ENCODE peak calls at places on chromosomes 11 and 22, in ten cellular contexts. One of them, this sample, is unnamed.

GRCh38 chr22:38034278-38034882 is 22.8 kb upstream of the PICK1 start:
- DNase-seq in HT-29: peak
- DNase-seq in GM12878: peak
- DNase-seq in activated naive CD4-positive, alpha-beta T cell treated with anti-CD3 and anti-CD28 coated beads for 36 hours: no peak
- DNase-seq in NCI-H1092 treated with DMSO at 0.1 percent for 48 hours: no peak
- DNase-seq in hippocampal formation: peak
- DNase-seq in WTC11: peak
- DNase-seq in hypothalamus: peak
- DNase-seq in NCI-H510A: no peak
- DNase-seq in H4: peak
- DNase-seq in this sample: no peak

GRCh38 chr22:39098026-39098425 is 982 bp downstream of the APOBEC3H start:
- DNase-seq in HT-29: no peak
- DNase-seq in GM12878: peak
- DNase-seq in activated naive CD4-positive, alpha-beta T cell treated with anti-CD3 and anti-CD28 coated beads for 36 hours: no peak
- DNase-seq in NCI-H1092 treated with DMSO at 0.1 percent for 48 hours: no peak
- DNase-seq in hippocampal formation: no peak
- DNase-seq in WTC11: peak
- DNase-seq in hypothalamus: no peak
- DNase-seq in NCI-H510A: peak
- DNase-seq in H4: no peak
- DNase-seq in this sample: peak

GRCh38 chr11:197741-198235 is 4.9 kb downstream of the SCGB1C1 start:
- DNase-seq in HT-29: no peak
- DNase-seq in GM12878: no peak
- DNase-seq in activated naive CD4-positive, alpha-beta T cell treated with anti-CD3 and anti-CD28 coated beads for 36 hours: peak
- DNase-seq in NCI-H1092 treated with DMSO at 0.1 percent for 48 hours: no peak
- DNase-seq in hippocampal formation: no peak
- DNase-seq in WTC11: no peak
- DNase-seq in hypothalamus: no peak
- DNase-seq in NCI-H510A: no peak
- DNase-seq in H4: no peak
- DNase-seq in this sample: peak

GRCh38 chr22:28252539-28252938 is 333.5 kb upstream of the PITPNB start:
- DNase-seq in HT-29: no peak
- DNase-seq in GM12878: no peak
- DNase-seq in activated naive CD4-positive, alpha-beta T cell treated with anti-CD3 and anti-CD28 coated beads for 36 hours: no peak
- DNase-seq in NCI-H1092 treated with DMSO at 0.1 percent for 48 hours: no peak
- DNase-seq in hippocampal formation: no peak
- DNase-seq in WTC11: no peak
- DNase-seq in hypothalamus: no peak
- DNase-seq in NCI-H510A: no peak
- DNase-seq in H4: no peak
- DNase-seq in this sample: no peak

GRCh38 chr11:11252403-11252802 is 100.6 kb downstream of the CSNK2A3 start:
- DNase-seq in HT-29: no peak
- DNase-seq in GM12878: no peak
- DNase-seq in activated naive CD4-positive, alpha-beta T cell treated with anti-CD3 and anti-CD28 coated beads for 36 hours: no peak
- DNase-seq in NCI-H1092 treated with DMSO at 0.1 percent for 48 hours: peak
- DNase-seq in hippocampal formation: no peak
- DNase-seq in WTC11: no peak
- DNase-seq in hypothalamus: no peak
- DNase-seq in NCI-H510A: peak
- DNase-seq in H4: no peak
- DNase-seq in this sample: no peak

GRCh38 chr22:43488031-43488892 is 76.4 kb downstream of the MPPED1 start:
- DNase-seq in HT-29: no peak
- DNase-seq in GM12878: no peak
- DNase-seq in activated naive CD4-positive, alpha-beta T cell treated with anti-CD3 and anti-CD28 coated beads for 36 hours: no peak
- DNase-seq in NCI-H1092 treated with DMSO at 0.1 percent for 48 hours: no peak
- DNase-seq in hippocampal formation: no peak
- DNase-seq in WTC11: no peak
- DNase-seq in hypothalamus: no peak
- DNase-seq in NCI-H510A: no peak
- DNase-seq in H4: no peak
- DNase-seq in this sample: no peak

GRCh38 chr11:43644626-43645299 is 35.8 kb upstream of the HSD17B12 start:
- DNase-seq in HT-29: peak
- DNase-seq in GM12878: no peak
- DNase-seq in activated naive CD4-positive, alpha-beta T cell treated with anti-CD3 and anti-CD28 coated beads for 36 hours: peak
- DNase-seq in NCI-H1092 treated with DMSO at 0.1 percent for 48 hours: no peak
- DNase-seq in hippocampal formation: no peak
- DNase-seq in WTC11: no peak
- DNase-seq in hypothalamus: no peak
- DNase-seq in NCI-H510A: no peak
- DNase-seq in H4: no peak
- DNase-seq in this sample: peak

GRCh38 chr11:110077866-110078325 is 15.3 kb upstream of the ZC3H12C start:
- DNase-seq in HT-29: no peak
- DNase-seq in GM12878: peak
- DNase-seq in activated naive CD4-positive, alpha-beta T cell treated with anti-CD3 and anti-CD28 coated beads for 36 hours: peak
- DNase-seq in NCI-H1092 treated with DMSO at 0.1 percent for 48 hours: no peak
- DNase-seq in hippocampal formation: no peak
- DNase-seq in WTC11: no peak
- DNase-seq in hypothalamus: no peak
- DNase-seq in NCI-H510A: no peak
- DNase-seq in H4: no peak
- DNase-seq in this sample: peak

GRCh38 chr11:11476971-11477645 is 124.1 kb upstream of the CSNK2A3 start:
- DNase-seq in HT-29: no peak
- DNase-seq in GM12878: no peak
- DNase-seq in activated naive CD4-positive, alpha-beta T cell treated with anti-CD3 and anti-CD28 coated beads for 36 hours: no peak
- DNase-seq in NCI-H1092 treated with DMSO at 0.1 percent for 48 hours: no peak
- DNase-seq in hippocampal formation: peak
- DNase-seq in WTC11: no peak
- DNase-seq in hypothalamus: peak
- DNase-seq in NCI-H510A: no peak
- DNase-seq in H4: no peak
- DNase-seq in this sample: no peak

GRCh38 chr11:76201672-76202412 is 4.5 kb downstream of the WNT11 start:
- DNase-seq in HT-29: peak
- DNase-seq in GM12878: no peak
- DNase-seq in activated naive CD4-positive, alpha-beta T cell treated with anti-CD3 and anti-CD28 coated beads for 36 hours: no peak
- DNase-seq in NCI-H1092 treated with DMSO at 0.1 percent for 48 hours: no peak
- DNase-seq in hippocampal formation: no peak
- DNase-seq in WTC11: no peak
- DNase-seq in hypothalamus: no peak
- DNase-seq in NCI-H510A: no peak
- DNase-seq in H4: no peak
- DNase-seq in this sample: no peak

GRCh38 chr22:46758867-46759290 is 3.6 kb upstream of the TBC1D22A start:
- DNase-seq in HT-29: peak
- DNase-seq in GM12878: no peak
- DNase-seq in activated naive CD4-positive, alpha-beta T cell treated with anti-CD3 and anti-CD28 coated beads for 36 hours: peak
- DNase-seq in NCI-H1092 treated with DMSO at 0.1 percent for 48 hours: no peak
- DNase-seq in hippocampal formation: peak
- DNase-seq in WTC11: peak
- DNase-seq in hypothalamus: no peak
- DNase-seq in NCI-H510A: no peak
- DNase-seq in H4: peak
- DNase-seq in this sample: peak

GRCh38 chr22:24120029-24120428 is 61.3 kb upstream of the SUSD2 start:
- DNase-seq in HT-29: no peak
- DNase-seq in GM12878: no peak
- DNase-seq in activated naive CD4-positive, alpha-beta T cell treated with anti-CD3 and anti-CD28 coated beads for 36 hours: no peak
- DNase-seq in NCI-H1092 treated with DMSO at 0.1 percent for 48 hours: no peak
- DNase-seq in hippocampal formation: no peak
- DNase-seq in WTC11: no peak
- DNase-seq in hypothalamus: no peak
- DNase-seq in NCI-H510A: no peak
- DNase-seq in H4: no peak
- DNase-seq in this sample: no peak

GRCh38 chr22:38164578-38164953 is 17.1 kb downstream of the PLA2G6 start:
- DNase-seq in HT-29: no peak
- DNase-seq in GM12878: no peak
- DNase-seq in activated naive CD4-positive, alpha-beta T cell treated with anti-CD3 and anti-CD28 coated beads for 36 hours: no peak
- DNase-seq in NCI-H1092 treated with DMSO at 0.1 percent for 48 hours: no peak
- DNase-seq in hippocampal formation: no peak
- DNase-seq in WTC11: no peak
- DNase-seq in hypothalamus: no peak
- DNase-seq in NCI-H510A: no peak
- DNase-seq in H4: no peak
- DNase-seq in this sample: no peak

GRCh38 chr11:33542921-33543320 is 157.7 kb downstream of the C11orf91 start:
- DNase-seq in HT-29: peak
- DNase-seq in GM12878: no peak
- DNase-seq in activated naive CD4-positive, alpha-beta T cell treated with anti-CD3 and anti-CD28 coated beads for 36 hours: peak
- DNase-seq in NCI-H1092 treated with DMSO at 0.1 percent for 48 hours: peak
- DNase-seq in hippocampal formation: no peak
- DNase-seq in WTC11: peak
- DNase-seq in hypothalamus: no peak
- DNase-seq in NCI-H510A: no peak
- DNase-seq in H4: peak
- DNase-seq in this sample: peak

GRCh38 chr11:94885133-94885532 is 88.2 kb downstream of the CWC15 start:
- DNase-seq in HT-29: no peak
- DNase-seq in GM12878: peak
- DNase-seq in activated naive CD4-positive, alpha-beta T cell treated with anti-CD3 and anti-CD28 coated beads for 36 hours: no peak
- DNase-seq in NCI-H1092 treated with DMSO at 0.1 percent for 48 hours: no peak
- DNase-seq in hippocampal formation: no peak
- DNase-seq in WTC11: no peak
- DNase-seq in hypothalamus: no peak
- DNase-seq in NCI-H510A: no peak
- DNase-seq in H4: peak
- DNase-seq in this sample: no peak

GRCh38 chr11:33211153-33211552 is 46.0 kb upstream of the HIPK3 start:
- DNase-seq in HT-29: no peak
- DNase-seq in GM12878: no peak
- DNase-seq in activated naive CD4-positive, alpha-beta T cell treated with anti-CD3 and anti-CD28 coated beads for 36 hours: no peak
- DNase-seq in NCI-H1092 treated with DMSO at 0.1 percent for 48 hours: no peak
- DNase-seq in hippocampal formation: no peak
- DNase-seq in WTC11: no peak
- DNase-seq in hypothalamus: no peak
- DNase-seq in NCI-H510A: no peak
- DNase-seq in H4: no peak
- DNase-seq in this sample: no peak

GRCh38 chr11:116499396-116500001 is 273.3 kb downstream of the BUD13 start:
- DNase-seq in HT-29: peak
- DNase-seq in GM12878: no peak
- DNase-seq in activated naive CD4-positive, alpha-beta T cell treated with anti-CD3 and anti-CD28 coated beads for 36 hours: peak
- DNase-seq in NCI-H1092 treated with DMSO at 0.1 percent for 48 hours: peak
- DNase-seq in hippocampal formation: no peak
- DNase-seq in WTC11: peak
- DNase-seq in hypothalamus: no peak
- DNase-seq in NCI-H510A: peak
- DNase-seq in H4: peak
- DNase-seq in this sample: peak

GRCh38 chr22:45993841-45994240 is 16.9 kb upstream of the WNT7B start:
- DNase-seq in HT-29: no peak
- DNase-seq in GM12878: no peak
- DNase-seq in activated naive CD4-positive, alpha-beta T cell treated with anti-CD3 and anti-CD28 coated beads for 36 hours: no peak
- DNase-seq in NCI-H1092 treated with DMSO at 0.1 percent for 48 hours: no peak
- DNase-seq in hippocampal formation: no peak
- DNase-seq in WTC11: no peak
- DNase-seq in hypothalamus: no peak
- DNase-seq in NCI-H510A: no peak
- DNase-seq in H4: no peak
- DNase-seq in this sample: no peak

GRCh38 chr11:12868315-12869073 is 140.6 kb upstream of the RASSF10 start:
- DNase-seq in HT-29: no peak
- DNase-seq in GM12878: no peak
- DNase-seq in activated naive CD4-positive, alpha-beta T cell treated with anti-CD3 and anti-CD28 coated beads for 36 hours: no peak
- DNase-seq in NCI-H1092 treated with DMSO at 0.1 percent for 48 hours: no peak
- DNase-seq in hippocampal formation: no peak
- DNase-seq in WTC11: no peak
- DNase-seq in hypothalamus: no peak
- DNase-seq in NCI-H510A: no peak
- DNase-seq in H4: no peak
- DNase-seq in this sample: no peak

GRCh38 chr11:65036931-65037330 is 4.1 kb upstream of the SAC3D1 start:
- DNase-seq in HT-29: peak
- DNase-seq in GM12878: no peak
- DNase-seq in activated naive CD4-positive, alpha-beta T cell treated with anti-CD3 and anti-CD28 coated beads for 36 hours: no peak
- DNase-seq in NCI-H1092 treated with DMSO at 0.1 percent for 48 hours: peak
- DNase-seq in hippocampal formation: peak
- DNase-seq in WTC11: no peak
- DNase-seq in hypothalamus: peak
- DNase-seq in NCI-H510A: no peak
- DNase-seq in H4: no peak
- DNase-seq in this sample: no peak

GRCh38 chr11:72951193-72951592 is 137.0 kb downstream of the ATG16L2 start:
- DNase-seq in HT-29: no peak
- DNase-seq in GM12878: no peak
- DNase-seq in activated naive CD4-positive, alpha-beta T cell treated with anti-CD3 and anti-CD28 coated beads for 36 hours: no peak
- DNase-seq in NCI-H1092 treated with DMSO at 0.1 percent for 48 hours: no peak
- DNase-seq in hippocampal formation: no peak
- DNase-seq in WTC11: no peak
- DNase-seq in hypothalamus: no peak
- DNase-seq in NCI-H510A: no peak
- DNase-seq in H4: no peak
- DNase-seq in this sample: no peak